ENCODE peak calls at places on chromosomes 7 and 10, in nine cellular contexts. I is PC-3, M is GM23248, H is testis, F is choroid plexus epithelial cell, T is kidney, D is left ventricle myocardium inferior, S is AG10803, C is fibroblast of lung. G is an unnamed sample.

GRCh38 chr7:82886324-82886723 is 276.4 kb downstream of the PCLO start:
- DNase-seq in I (no peak), M (no peak), H (no peak), F (no peak), T (no peak), D (no peak), S (no peak), C (no peak), G (no peak)

GRCh38 chr10:48879476-48879875 is 60.2 kb downstream of the LRRC18 start:
- DNase-seq in I (no peak), M (no peak), H (no peak), F (no peak), T (no peak), D (no peak), S (no peak), C (no peak), G (no peak)

GRCh38 chr10:118977022-118977599 is 52.4 kb upstream of the NANOS1 start:
- DNase-seq in I (no peak), M (no peak), H (no peak), F (no peak), T (no peak), D (no peak), S (no peak), C (no peak), G (no peak)

GRCh38 chr7:28145931-28146330 is 34.7 kb downstream of the JAZF1 start:
- DNase-seq in I (no peak), M (no peak), H (no peak), F (no peak), T (no peak), D (no peak), S (no peak), C (no peak), G (no peak)

GRCh38 chr10:98400482-98400881 is 14.5 kb downstream of the PYROXD2 start:
- DNase-seq in I (no peak), M (peak; percentile 28), H (no peak), F (peak; percentile 46), T (no peak), D (no peak), S (no peak), C (no peak), G (no peak)

GRCh38 chr7:36192050-36192824 is 39.2 kb downstream of the EEPD1 start:
- DNase-seq in I (no peak), M (peak; percentile 93), H (peak; percentile 30), F (peak; percentile 79), T (no peak), D (no peak), S (peak; percentile 94), C (peak; percentile 84), G (peak; percentile 87)

GRCh38 chr7:134016223-134016941 is 110.8 kb upstream of the LRGUK start:
- DNase-seq in I (peak; percentile 49), M (peak; percentile 42), H (peak; percentile 64), F (peak; percentile 51), T (no peak), D (no peak), S (peak; percentile 35), C (peak; percentile 20), G (no peak)

GRCh38 chr7:102985176-102985783 is 72.5 kb downstream of the LRRC17 start:
- DNase-seq in I (no peak), M (no peak), H (no peak), F (no peak), T (no peak), D (no peak), S (no peak), C (peak; percentile 68), G (no peak)

GRCh38 chr7:47273974-47274766 is 307.7 kb downstream of the TNS3 start:
- DNase-seq in I (no peak), M (no peak), H (no peak), F (no peak), T (no peak), D (no peak), S (no peak), C (no peak), G (no peak)

GRCh38 chr10:5540886-5541285 is 16.1 kb downstream of the CALML3 start:
- DNase-seq in I (no peak), M (no peak), H (no peak), F (no peak), T (peak; percentile 8), D (no peak), S (no peak), C (no peak), G (no peak)

GRCh38 chr7:104972510-104972909 is 41.5 kb upstream of the KMT2E start:
- DNase-seq in I (no peak), M (peak; percentile 84), H (no peak), F (peak; percentile 50), T (no peak), D (no peak), S (peak; percentile 86), C (peak; percentile 82), G (peak; percentile 41)

GRCh38 chr7:37031571-37032257 is 307.4 kb upstream of the AOAH start:
- DNase-seq in I (peak; percentile 97), M (peak; percentile 99), H (peak; percentile 36), F (peak; percentile 99), T (peak; percentile 80), D (peak; percentile 36), S (peak; percentile 99), C (peak; percentile 100), G (peak; percentile 99)

GRCh38 chr10:34102237-34102673 is 712.8 kb downstream of the PARD3 start:
- DNase-seq in I (no peak), M (peak; percentile 88), H (peak; percentile 77), F (no peak), T (peak; percentile 89), D (peak; percentile 74), S (peak; percentile 78), C (peak; percentile 50), G (no peak)

DNA sequence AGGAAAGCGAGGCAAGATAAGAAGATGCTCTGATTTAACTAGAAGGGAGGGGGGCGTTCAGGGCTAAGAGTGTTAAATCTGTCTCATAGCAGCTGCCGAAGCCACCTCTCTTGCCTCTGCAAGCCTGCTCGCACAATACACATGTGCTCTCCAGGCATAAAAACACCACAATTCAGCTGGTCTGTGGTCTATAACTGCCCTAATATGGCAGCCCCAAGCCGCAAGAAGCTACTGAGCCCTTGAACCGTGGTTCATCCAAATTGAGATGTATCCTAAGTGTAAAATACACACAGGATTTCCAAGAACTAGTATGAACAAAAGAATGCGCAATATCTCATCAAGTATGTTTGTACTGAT is 70.7 kb upstream of the FGFR2 start:
- DNase-seq in I (no peak), M (no peak), H (no peak), F (no peak), T (no peak), D (no peak), S (peak; percentile 10), C (peak; percentile 8), G (no peak)
- H3K4me3 ChIP-seq in I (no peak overlapping the region), M (no peak overlapping the region), H (no peak overlapping the region), F (no peak overlapping the region), T (no peak overlapping the region), D (peak overlapping the region; percentile 12), S (no peak overlapping the region), C (no peak overlapping the region), G (no peak overlapping the region)

GRCh38 chr7:1412322-1413261 is 46.7 kb downstream of the MICALL2 start:
- DNase-seq in I (peak; percentile 93), M (peak; percentile 90), H (peak; percentile 94), F (peak; percentile 86), T (peak; percentile 93), D (peak; percentile 77), S (peak; percentile 66), C (peak; percentile 63), G (no peak)
- H3K4me3 ChIP-seq in I (peak overlapping the region; percentile 21), M (no peak overlapping the region), H (no peak overlapping the region), F (no peak overlapping the region), T (no peak overlapping the region), D (peak overlapping the region; percentile 17), S (no peak overlapping the region), C (no peak overlapping the region), G (no peak overlapping the region)

GRCh38 chr10:70493660-70494234 is 15.2 kb downstream of the PALD1 start:
- DNase-seq in I (no peak), M (no peak), H (no peak), F (no peak), T (peak; percentile 22), D (no peak), S (no peak), C (no peak), G (no peak)
- H3K4me3 ChIP-seq in I (no peak overlapping the region), M (no peak overlapping the region), H (no peak overlapping the region), F (no peak overlapping the region), T (no peak overlapping the region), D (no peak overlapping the region), S (no peak overlapping the region), C (no peak overlapping the region), G (no peak overlapping the region)

DNA sequence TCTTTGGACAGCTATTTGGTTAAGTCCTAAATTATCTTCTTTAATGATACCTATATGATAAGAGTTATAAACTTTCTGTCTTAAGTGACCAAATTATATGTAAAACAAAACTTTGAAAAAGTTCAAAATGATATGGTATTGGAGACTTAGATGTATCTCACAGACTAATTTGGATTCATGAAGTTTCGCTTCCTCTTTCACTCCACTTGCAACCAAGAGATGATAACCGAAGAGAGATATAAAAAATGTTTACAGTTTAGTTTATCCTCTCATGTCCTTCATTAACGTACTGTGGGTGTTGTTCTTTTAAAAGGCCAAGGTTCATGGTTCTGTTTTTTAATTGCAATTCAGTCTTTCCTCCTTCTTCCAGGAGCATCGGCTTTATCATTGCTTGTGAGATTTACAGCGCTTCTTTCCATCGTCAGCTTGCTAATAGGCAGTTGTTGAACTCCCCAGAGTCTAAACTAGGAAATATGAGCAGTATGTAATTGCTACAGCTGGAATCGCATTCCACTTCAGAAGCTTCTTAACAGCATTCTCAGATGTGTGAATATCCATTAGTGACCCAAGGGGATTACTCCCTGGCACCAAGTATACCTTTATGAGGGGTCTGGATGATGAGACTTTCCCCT is 75.9 kb upstream of the HGF start:
- DNase-seq in I (no peak), M (peak; percentile 50), H (no peak), F (peak; percentile 84), T (no peak), D (no peak), S (peak; percentile 36), C (no peak), G (no peak)
- H3K4me3 ChIP-seq in I (no peak overlapping the region), M (peak overlapping the region; percentile 49), H (no peak overlapping the region), F (peak overlapping the region; percentile 40), T (no peak overlapping the region), D (peak overlapping the region; percentile 18), S (no peak overlapping the region), C (peak overlapping the region; percentile 5), G (no peak overlapping the region)

G was measured in BJ.